ENCODE peak calls at places on chromosomes 12 and 14, in five cellular contexts. Z is hepatocyte, E is keratinocyte, B is MM.1S, J is neuronal stem cell. P is an unnamed sample.

GRCh38 chr12:52063986-52064649 is 5.7 kb upstream of the ATG101 start:
- DNase-seq in Z (no peak), E (no peak), B (no peak), J (no peak), P (peak)

GRCh38 chr14:80942158-80942738 is 710 bp upstream of the CEP128 start:
- DNase-seq in Z (no peak), E (no peak), B (no peak), J (peak), P (no peak)

GRCh38 chr12:7934153-7934552 is 1.8 kb downstream of the SLC2A3 start:
- DNase-seq in Z (no peak), E (no peak), B (no peak), J (no peak), P (no peak)

GRCh38 chr14:71478542-71478941 is 453.7 kb upstream of the RGS6 start:
- DNase-seq in Z (no peak), E (no peak), B (no peak), J (no peak), P (peak)

GRCh38 chr12:107461222-107461980 is 224.2 kb upstream of the PWP1 start:
- DNase-seq in Z (peak), E (peak), B (no peak), J (no peak), P (peak)

GRCh38 chr12:49057888-49058287 is 2.7 kb downstream of the KMT2D start:
- DNase-seq in Z (no peak), E (no peak), B (no peak), J (no peak), P (no peak)

GRCh38 chr14:103118019-103118662 is 5.1 kb upstream of the TNFAIP2 start:
- DNase-seq in Z (no peak), E (no peak), B (no peak), J (no peak), P (no peak)

GRCh38 chr12:104998423-104999346 is 12.6 kb downstream of the NOPCHAP1 start:
- DNase-seq in Z (no peak), E (no peak), B (peak), J (no peak), P (no peak)

GRCh38 chr12:62724285-62724684 is 210.7 kb downstream of the PPM1H start:
- DNase-seq in Z (no peak), E (no peak), B (no peak), J (no peak), P (no peak)

DNA sequence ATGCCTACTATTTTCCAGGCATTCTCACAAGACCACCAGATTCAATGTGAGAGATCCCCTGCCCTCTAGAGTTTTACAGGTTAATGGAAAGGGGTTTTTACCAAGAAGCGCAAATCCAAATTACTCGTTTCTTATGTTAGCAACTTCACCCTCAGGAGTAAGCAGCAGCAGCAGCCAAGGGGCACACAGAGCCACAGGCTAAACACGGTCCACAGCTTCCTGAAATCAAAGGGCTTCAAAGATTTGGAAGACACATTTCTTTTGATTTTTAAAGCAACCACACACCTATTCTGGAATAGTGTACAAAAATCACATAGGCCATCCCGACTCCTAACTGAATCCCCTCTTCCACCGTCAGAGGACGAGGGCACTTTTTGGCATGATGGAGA is 106.9 kb downstream of the ARF6 start:
- DNase-seq in Z (no peak), E (no peak), B (no peak), J (no peak), P (no peak)
- H2AFZ ChIP-seq in Z (peak), E (no peak), B (peak), J (peak), P (peak)

DNA sequence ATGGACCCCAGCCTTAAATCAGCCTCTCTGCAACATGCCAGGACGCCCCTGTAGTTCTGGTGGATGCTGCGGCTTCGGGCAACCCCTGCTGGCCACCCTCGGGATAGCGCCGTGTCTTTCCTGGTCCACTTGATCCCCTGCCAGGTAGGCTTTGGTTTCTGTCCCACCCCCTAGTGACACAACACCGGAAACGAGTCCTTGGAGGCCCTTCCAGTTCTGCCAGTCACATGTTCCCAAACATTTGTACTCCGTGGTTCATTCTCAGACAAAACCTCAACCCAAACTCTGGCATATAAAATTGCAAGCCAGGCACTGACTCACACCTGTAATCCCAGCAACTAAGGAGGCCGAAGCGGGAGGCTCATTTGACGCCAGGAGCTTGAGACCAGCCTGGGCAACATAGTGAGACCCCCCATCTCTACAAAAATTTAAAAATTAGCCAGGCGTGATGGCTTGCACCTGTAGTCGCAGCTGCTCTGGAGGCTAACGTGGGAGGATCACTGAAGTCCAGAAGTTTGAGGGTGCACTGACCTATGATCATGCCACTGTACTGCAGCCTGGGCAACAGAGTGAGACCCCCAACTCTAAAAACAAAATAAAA is 37.0 kb downstream of the RASAL1 start:
- DNase-seq in Z (peak), E (peak), B (peak), J (peak), P (peak)
- H2AFZ ChIP-seq in Z (no peak), E (peak), B (no peak), J (peak), P (no peak)

DNA sequence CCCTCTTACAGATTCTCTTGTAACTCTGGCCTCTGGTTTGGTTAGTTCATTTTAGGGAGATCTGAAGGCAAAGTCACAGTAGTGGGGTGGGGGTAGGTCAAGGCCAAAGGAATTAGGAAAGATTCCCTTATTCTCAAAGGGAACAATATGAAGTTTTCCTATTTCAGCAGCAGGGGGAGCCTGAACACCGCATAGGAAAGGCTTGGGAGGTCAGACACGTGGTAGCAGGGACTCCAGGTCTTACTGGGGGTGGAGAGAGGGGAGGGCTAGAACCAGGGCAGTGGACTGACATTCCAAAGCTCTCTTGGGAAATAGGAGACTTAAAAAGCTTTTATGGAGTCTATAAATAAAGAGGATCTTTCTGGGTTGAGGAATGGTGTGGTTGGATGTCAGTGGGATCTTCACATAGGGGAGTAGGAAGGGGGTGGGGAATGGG is 1.3 kb downstream of the ZC3H10 start:
- DNase-seq in Z (peak), E (no peak), B (peak), J (peak), P (peak)
- H2AFZ ChIP-seq in Z (no peak), E (no peak), B (peak), J (no peak), P (no peak)

GRCh38 chr14:19874842-19875241 is at the start of gene OR4K2:
- DNase-seq in Z (no peak), E (no peak), B (no peak), J (no peak), P (no peak)
- H2AFZ ChIP-seq in Z (no peak), E (no peak), B (no peak), J (no peak), P (no peak)

DNA sequence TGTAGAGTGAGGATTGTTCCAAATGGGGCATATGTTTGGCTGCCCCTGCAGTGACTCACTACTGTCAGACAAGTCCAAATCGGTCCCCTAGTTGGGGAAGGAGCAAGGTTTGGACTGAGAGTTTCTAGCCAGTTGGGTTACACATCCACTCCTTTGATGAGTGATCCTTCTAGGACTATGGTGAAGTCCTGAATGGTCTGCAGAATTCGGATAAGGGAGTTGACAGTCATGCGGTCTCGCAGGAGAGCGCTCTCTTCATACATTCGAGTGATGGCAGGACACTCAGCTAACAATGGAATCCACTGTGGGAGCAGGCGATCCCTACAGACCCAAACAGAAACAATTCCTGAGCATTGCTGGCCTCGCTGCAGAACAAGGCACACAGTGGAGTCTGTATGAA is 61.5 kb upstream of the SINHCAF start:
- DNase-seq in Z (no peak), E (no peak), B (no peak), J (peak), P (no peak)
- H2AFZ ChIP-seq in Z (no peak), E (no peak), B (no peak), J (no peak), P (no peak)

DNA sequence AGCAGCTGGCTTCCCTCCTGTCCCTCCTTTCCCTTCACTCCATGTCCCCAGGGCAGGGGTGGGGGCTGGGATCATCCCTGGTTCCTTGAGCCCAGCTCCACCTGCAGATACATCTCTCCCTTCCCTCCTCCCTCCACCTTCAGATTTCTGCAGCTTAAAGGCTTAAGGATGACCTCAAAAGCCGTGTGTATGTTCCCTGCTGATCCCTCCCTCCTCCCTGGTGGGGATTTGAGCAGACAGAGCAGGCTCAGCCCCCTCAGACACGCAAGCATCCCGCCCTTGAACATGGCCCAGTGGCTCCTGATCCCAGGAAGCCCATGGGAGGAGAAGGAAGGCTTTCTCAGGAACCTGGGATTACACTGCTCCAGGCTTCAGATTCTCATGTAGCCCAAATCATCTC is 82.9 kb upstream of the RIN3 start:
- DNase-seq in Z (no peak), E (no peak), B (no peak), J (no peak), P (no peak)
- H2AFZ ChIP-seq in Z (no peak), E (no peak), B (no peak), J (no peak), P (no peak)

GRCh38 chr12:81095470-81096232 is 17.8 kb downstream of the ACSS3 start:
- DNase-seq in Z (no peak), E (no peak), B (no peak), J (no peak), P (peak)

GRCh38 chr12:81089412-81089811 is 11.5 kb downstream of the ACSS3 start:
- DNase-seq in Z (no peak), E (no peak), B (no peak), J (no peak), P (peak)

GRCh38 chr12:81092053-81092452 is 14.2 kb downstream of the ACSS3 start:
- DNase-seq in Z (no peak), E (no peak), B (no peak), J (no peak), P (no peak)

DNA sequence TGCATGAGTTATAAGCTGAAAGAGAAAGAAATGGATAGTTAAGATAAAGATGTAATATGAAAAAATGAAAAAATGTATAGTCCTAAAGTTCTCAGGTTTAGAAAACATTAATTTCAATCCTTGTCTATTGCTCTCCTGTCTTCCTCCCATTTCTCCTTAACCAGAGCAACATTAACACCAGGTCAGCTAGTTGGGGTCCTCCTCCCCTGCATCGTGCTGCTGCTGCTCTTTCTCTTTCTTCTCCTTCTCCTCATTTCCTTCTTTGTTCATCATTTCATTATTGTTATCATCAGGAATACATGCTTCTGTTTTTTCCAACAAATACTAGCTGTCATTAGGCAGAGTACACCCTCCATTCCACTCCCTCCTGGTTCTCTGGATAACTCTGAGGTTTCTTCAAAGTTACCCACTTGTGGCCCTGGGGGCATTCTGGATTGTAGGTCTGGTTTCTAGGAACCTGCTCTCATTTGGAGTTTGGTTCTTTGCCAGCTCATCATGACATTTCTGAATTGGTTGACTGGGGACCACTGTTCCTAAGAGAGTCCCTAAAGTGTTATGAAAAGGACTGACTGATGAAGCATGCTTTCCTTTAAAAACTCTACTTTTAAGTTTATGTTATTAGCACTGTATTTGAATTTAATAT is 17.0 kb downstream of the ACSS3 start:
- DNase-seq in Z (no peak), E (no peak), B (no peak), J (no peak), P (no peak)
- H2AFZ ChIP-seq in Z (no peak), E (no peak), B (no peak), J (no peak), P (no peak)

DNA sequence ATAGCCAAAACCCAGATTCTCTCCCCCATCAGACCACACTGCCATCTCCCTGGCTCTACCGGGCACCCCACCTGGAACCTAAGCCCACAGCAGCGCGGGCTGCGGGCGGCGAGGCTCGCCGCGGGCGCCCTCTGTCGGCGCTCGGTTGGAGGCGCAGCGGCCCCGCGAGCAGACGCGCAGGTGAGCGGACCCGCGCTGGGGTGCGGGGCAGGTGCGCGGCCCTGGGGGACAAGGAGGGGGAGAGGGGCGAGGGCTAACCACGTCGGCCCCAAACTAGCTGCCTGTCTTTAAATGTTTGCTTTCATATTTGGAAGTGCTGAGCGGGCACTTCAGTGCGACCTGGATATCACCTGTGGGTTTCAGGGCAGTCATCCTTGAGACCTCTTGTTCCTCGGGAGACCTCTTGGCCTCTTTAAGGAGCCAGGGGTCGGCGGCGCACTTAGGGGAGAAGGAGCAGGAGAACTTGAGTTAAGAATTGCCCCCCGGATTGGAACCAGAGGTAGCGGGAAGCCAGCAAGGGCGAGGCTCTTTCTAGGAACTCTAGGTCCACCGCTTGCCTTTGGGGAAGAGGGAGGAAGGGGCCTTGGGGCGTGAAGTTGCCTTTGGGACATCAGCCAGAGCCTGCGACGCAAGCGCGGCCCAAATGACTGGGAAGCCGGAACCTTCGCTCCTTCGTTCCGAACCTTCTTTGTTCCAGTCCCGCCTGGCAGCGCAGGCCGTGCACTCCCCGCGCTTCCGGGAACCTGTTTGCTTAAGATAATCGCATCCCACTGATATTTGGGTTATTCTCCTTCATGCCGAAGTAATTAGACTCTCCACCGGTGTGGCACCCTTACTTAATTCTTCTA is 78.7 kb downstream of the NEDD1 start:
- DNase-seq in Z (peak), E (no peak), B (peak), J (no peak), P (no peak)
- H2AFZ ChIP-seq in Z (peak), E (peak), B (peak), J (no peak), P (peak)

GRCh38 chr14:44316647-44317432 is 190.2 kb downstream of the FSCB start:
- DNase-seq in Z (peak), E (peak), B (peak), J (no peak), P (peak)
- H2AFZ ChIP-seq in Z (no peak), E (peak), B (no peak), J (peak), P (no peak)

P was measured in astrocyte.